ENCODE peak calls at places on chromosomes 13 and 19, in five cellular contexts. H is fibroblast of pulmonary artery; S is OCI-LY7; F is GM10248; V is stimulated activated CD8-positive, alpha-beta memory T cell treated with anti-CD3 and anti-CD28 coated beads, Interleukin-2, amount 100 ng/mL, for 48 hours. N is an unnamed sample.

GRCh38 chr13:44969858-44970484 is 19.3 kb downstream of the NUFIP1 start:
- DNase-seq in H (peak), S (peak), F (no peak), V (no peak), N (peak)

GRCh38 chr13:100594731-100595130 is 6.1 kb upstream of the GGACT start:
- DNase-seq in H (no peak), S (no peak), F (no peak), V (no peak), N (no peak)

GRCh38 chr19:45507864-45508680 is 793 bp downstream of the VASP start:
- DNase-seq in H (no peak), S (peak), F (no peak), V (no peak), N (peak)

GRCh38 chr13:26019241-26019640 is 32.6 kb downstream of the SHISA2 start:
- DNase-seq in H (no peak), S (no peak), F (no peak), V (no peak), N (no peak)

GRCh38 chr19:41616785-41617621 is 9.9 kb downstream of the CEACAM4 start:
- DNase-seq in H (peak), S (peak), F (no peak), V (no peak), N (no peak)

GRCh38 chr19:43759515-43759914 is 4.8 kb upstream of the SMG9 start:
- DNase-seq in H (no peak), S (peak), F (no peak), V (no peak), N (no peak)

GRCh38 chr19:39203372-39204341 is at the start of gene SYCN:
- DNase-seq in H (no peak), S (no peak), F (no peak), V (no peak), N (no peak)

GRCh38 chr19:35828694-35829301 is 16.2 kb upstream of the PRODH2 start:
- DNase-seq in H (peak), S (peak), F (peak), V (peak), N (peak)

GRCh38 chr13:110960219-110960618 is 45.4 kb upstream of the ANKRD10 start:
- DNase-seq in H (no peak), S (no peak), F (no peak), V (no peak), N (no peak)

GRCh38 chr19:31301306-31301980 is 47.8 kb downstream of the TSHZ3 start:
- DNase-seq in H (no peak), S (no peak), F (no peak), V (no peak), N (no peak)

GRCh38 chr19:17078920-17079709 is 3.5 kb downstream of the MYO9B start:
- DNase-seq in H (peak), S (no peak), F (no peak), V (no peak), N (no peak)

GRCh38 chr13:76667551-76667950 is 218.7 kb downstream of the KCTD12 start:
- DNase-seq in H (peak), S (no peak), F (no peak), V (no peak), N (no peak)

GRCh38 chr19:18905520-18906236 is 9.7 kb upstream of the CERS1 start:
- DNase-seq in H (no peak), S (no peak), F (no peak), V (no peak), N (no peak)

GRCh38 chr13:90899411-90899810 is 448.1 kb upstream of the MIR17HG start:
- DNase-seq in H (no peak), S (no peak), F (no peak), V (no peak), N (no peak)

GRCh38 chr13:80840313-80840976 is 499.5 kb upstream of the SPRY2 start:
- DNase-seq in H (peak), S (no peak), F (no peak), V (no peak), N (no peak)

GRCh38 chr13:64505511-64505910 is 2724.6 kb downstream of the PCDH9 start:
- DNase-seq in H (peak), S (no peak), F (no peak), V (no peak), N (no peak)

GRCh38 chr19:17757125-17757524 is 5.8 kb downstream of the FCHO1 start:
- DNase-seq in H (peak), S (no peak), F (no peak), V (no peak), N (peak)

GRCh38 chr13:52695856-52696255 is 43.2 kb downstream of the SUGT1 start:
- DNase-seq in H (peak), S (no peak), F (peak), V (peak), N (no peak)

GRCh38 chr13:93794197-93794885 is 567.7 kb downstream of the GPC6 start:
- DNase-seq in H (no peak), S (no peak), F (peak), V (peak), N (no peak)

GRCh38 chr13:37747071-37747612 is 122.4 kb downstream of the TRPC4 start:
- DNase-seq in H (peak), S (no peak), F (no peak), V (no peak), N (no peak)

GRCh38 chr13:97346097-97346496 is 87.9 kb upstream of the RAP2A start:
- DNase-seq in H (no peak), S (no peak), F (no peak), V (no peak), N (no peak)

GRCh38 chr13:73521970-73522549 is 463.3 kb downstream of the KLF5 start:
- DNase-seq in H (no peak), S (no peak), F (no peak), V (no peak), N (no peak)

GRCh38 chr19:34588249-34588648 is 88.7 kb downstream of the SCGB2B2 start:
- DNase-seq in H (no peak), S (no peak), F (no peak), V (no peak), N (no peak)

GRCh38 chr13:41848435-41849255 is 112.3 kb downstream of the VWA8 start:
- DNase-seq in H (peak), S (no peak), F (no peak), V (no peak), N (no peak)

GRCh38 chr19:20422216-20422615 is 143.4 kb downstream of the ZNF737 start:
- DNase-seq in H (no peak), S (no peak), F (no peak), V (no peak), N (no peak)

GRCh38 chr19:41083516-41083915 is 4.7 kb upstream of the CYP2A13 start:
- DNase-seq in H (no peak), S (no peak), F (no peak), V (no peak), N (no peak)